ENCODE peak calls at places on chromosomes 4 and X, in seven cellular contexts. One of them, this sample, is unnamed.

GRCh38 chr4:76108467-76109181 is 34.1 kb downstream of the ART3 start:
- DNase-seq in heart right ventricle: no peak
- DNase-seq in CD4-positive, alpha-beta T cell: no peak
- DNase-seq in CD4-positive, CD25-positive, alpha-beta regulatory T cell: no peak
- DNase-seq in GM19239: no peak
- DNase-seq in ecto neural progenitor cell: no peak
- DNase-seq in Daoy: peak; percentile 6
- DNase-seq in this sample: no peak

GRCh38 chr4:183241322-183241640 is 78.8 kb downstream of the CLDN22 start:
- DNase-seq in ecto neural progenitor cell: no peak
- DNase-seq in Daoy: peak; percentile 10
- DNase-seq in GM19239: no peak
- DNase-seq in heart right ventricle: no peak
- DNase-seq in CD4-positive, alpha-beta T cell: no peak
- DNase-seq in CD4-positive, CD25-positive, alpha-beta regulatory T cell: no peak
- DNase-seq in this sample: no peak

GRCh38 chrX:51459125-51459524 is 37.3 kb downstream of the NUDT11 start:
- DNase-seq in GM19239: no peak
- DNase-seq in ecto neural progenitor cell: no peak
- DNase-seq in heart right ventricle: no peak
- DNase-seq in CD4-positive, CD25-positive, alpha-beta regulatory T cell: peak; percentile 9
- DNase-seq in CD4-positive, alpha-beta T cell: peak; percentile 1
- DNase-seq in Daoy: peak; percentile 25
- DNase-seq in this sample: no peak

GRCh38 chr4:656651-657337 is 17.3 kb downstream of the ATP5ME start:
- DNase-seq in ecto neural progenitor cell: no peak
- DNase-seq in CD4-positive, alpha-beta T cell: no peak
- DNase-seq in GM19239: no peak
- DNase-seq in Daoy: no peak
- DNase-seq in heart right ventricle: no peak
- DNase-seq in CD4-positive, CD25-positive, alpha-beta regulatory T cell: no peak
- DNase-seq in this sample: no peak

GRCh38 chr4:136002316-136002715 is 1530.0 kb downstream of the PCDH18 start:
- DNase-seq in GM19239: no peak
- DNase-seq in heart right ventricle: no peak
- DNase-seq in CD4-positive, alpha-beta T cell: no peak
- DNase-seq in CD4-positive, CD25-positive, alpha-beta regulatory T cell: no peak
- DNase-seq in Daoy: no peak
- DNase-seq in ecto neural progenitor cell: no peak
- DNase-seq in this sample: no peak

GRCh38 chr4:148287111-148287510 is 155.1 kb downstream of the NR3C2 start:
- DNase-seq in CD4-positive, CD25-positive, alpha-beta regulatory T cell: no peak
- DNase-seq in GM19239: no peak
- DNase-seq in heart right ventricle: no peak
- DNase-seq in ecto neural progenitor cell: no peak
- DNase-seq in CD4-positive, alpha-beta T cell: no peak
- DNase-seq in Daoy: no peak
- DNase-seq in this sample: no peak

GRCh38 chr4:38243385-38244053 is 283.3 kb downstream of the PTTG2 start:
- DNase-seq in CD4-positive, alpha-beta T cell: no peak
- DNase-seq in heart right ventricle: no peak
- DNase-seq in Daoy: no peak
- DNase-seq in ecto neural progenitor cell: no peak
- DNase-seq in CD4-positive, CD25-positive, alpha-beta regulatory T cell: no peak
- DNase-seq in GM19239: no peak
- DNase-seq in this sample: no peak

GRCh38 chrX:45435481-45435880 is 234.8 kb upstream of the DIPK2B start:
- DNase-seq in CD4-positive, CD25-positive, alpha-beta regulatory T cell: no peak
- DNase-seq in GM19239: no peak
- DNase-seq in Daoy: no peak
- DNase-seq in heart right ventricle: no peak
- DNase-seq in ecto neural progenitor cell: no peak
- DNase-seq in CD4-positive, alpha-beta T cell: no peak
- DNase-seq in this sample: no peak

GRCh38 chr4:36349904-36350554 is 68.6 kb downstream of the DTHD1 start:
- DNase-seq in CD4-positive, CD25-positive, alpha-beta regulatory T cell: no peak
- DNase-seq in heart right ventricle: no peak
- DNase-seq in Daoy: no peak
- DNase-seq in CD4-positive, alpha-beta T cell: no peak
- DNase-seq in GM19239: no peak
- DNase-seq in ecto neural progenitor cell: no peak
- DNase-seq in this sample: no peak

GRCh38 chrX:75746891-75747639 is 38.0 kb downstream of the MAGEE2 start:
- DNase-seq in heart right ventricle: peak; percentile 14
- DNase-seq in Daoy: no peak
- DNase-seq in CD4-positive, alpha-beta T cell: peak; percentile 9
- DNase-seq in CD4-positive, CD25-positive, alpha-beta regulatory T cell: peak; percentile 18
- DNase-seq in GM19239: peak; percentile 9
- DNase-seq in ecto neural progenitor cell: peak; percentile 46
- DNase-seq in this sample: peak; percentile 9

GRCh38 chr4:128521634-128522253 is 234.1 kb upstream of the PGRMC2 start:
- DNase-seq in Daoy: peak; percentile 33
- DNase-seq in CD4-positive, CD25-positive, alpha-beta regulatory T cell: no peak
- DNase-seq in heart right ventricle: no peak
- DNase-seq in CD4-positive, alpha-beta T cell: no peak
- DNase-seq in ecto neural progenitor cell: no peak
- DNase-seq in GM19239: no peak
- DNase-seq in this sample: no peak

GRCh38 chr4:99736846-99737245 is 79.2 kb upstream of the C4orf54 start:
- DNase-seq in CD4-positive, CD25-positive, alpha-beta regulatory T cell: no peak
- DNase-seq in CD4-positive, alpha-beta T cell: no peak
- DNase-seq in heart right ventricle: no peak
- DNase-seq in ecto neural progenitor cell: no peak
- DNase-seq in Daoy: no peak
- DNase-seq in GM19239: no peak
- DNase-seq in this sample: no peak

GRCh38 chrX:115939636-115940160 is 230.8 kb upstream of the AGTR2 start:
- DNase-seq in heart right ventricle: no peak
- DNase-seq in Daoy: no peak
- DNase-seq in CD4-positive, alpha-beta T cell: no peak
- DNase-seq in ecto neural progenitor cell: no peak
- DNase-seq in CD4-positive, CD25-positive, alpha-beta regulatory T cell: no peak
- DNase-seq in GM19239: no peak
- DNase-seq in this sample: no peak

GRCh38 chr4:15506464-15506863 is 36.8 kb downstream of the CC2D2A start:
- DNase-seq in ecto neural progenitor cell: no peak
- DNase-seq in heart right ventricle: no peak
- DNase-seq in CD4-positive, alpha-beta T cell: no peak
- DNase-seq in CD4-positive, CD25-positive, alpha-beta regulatory T cell: no peak
- DNase-seq in Daoy: peak; percentile 5
- DNase-seq in GM19239: no peak
- DNase-seq in this sample: no peak

GRCh38 chrX:97828454-97828853 is 944.7 kb downstream of the RPA4 start:
- DNase-seq in Daoy: no peak
- DNase-seq in CD4-positive, alpha-beta T cell: no peak
- DNase-seq in ecto neural progenitor cell: no peak
- DNase-seq in GM19239: no peak
- DNase-seq in CD4-positive, CD25-positive, alpha-beta regulatory T cell: no peak
- DNase-seq in heart right ventricle: no peak
- DNase-seq in this sample: no peak

GRCh38 chr4:153448003-153448731 is 18.0 kb upstream of the TMEM131L start:
- DNase-seq in ecto neural progenitor cell: no peak
- DNase-seq in CD4-positive, CD25-positive, alpha-beta regulatory T cell: no peak
- DNase-seq in CD4-positive, alpha-beta T cell: no peak
- DNase-seq in Daoy: peak; percentile 15
- DNase-seq in GM19239: no peak
- DNase-seq in heart right ventricle: no peak
- DNase-seq in this sample: no peak

GRCh38 chrX:153728095-153728494 is 3.4 kb downstream of the ABCD1 start:
- DNase-seq in CD4-positive, alpha-beta T cell: no peak
- DNase-seq in GM19239: no peak
- DNase-seq in CD4-positive, CD25-positive, alpha-beta regulatory T cell: no peak
- DNase-seq in ecto neural progenitor cell: no peak
- DNase-seq in heart right ventricle: no peak
- DNase-seq in Daoy: no peak
- DNase-seq in this sample: no peak

GRCh38 chrX:9466115-9466495 is 1.2 kb downstream of the TBL1X start:
- DNase-seq in CD4-positive, CD25-positive, alpha-beta regulatory T cell: peak; percentile 21
- DNase-seq in GM19239: no peak
- DNase-seq in ecto neural progenitor cell: peak; percentile 55
- DNase-seq in CD4-positive, alpha-beta T cell: no peak
- DNase-seq in Daoy: peak; percentile 32
- DNase-seq in heart right ventricle: peak; percentile 42
- DNase-seq in this sample: no peak

GRCh38 chrX:40253770-40254169 is 156.0 kb upstream of the BCOR start:
- DNase-seq in CD4-positive, alpha-beta T cell: no peak
- DNase-seq in heart right ventricle: no peak
- DNase-seq in ecto neural progenitor cell: no peak
- DNase-seq in CD4-positive, CD25-positive, alpha-beta regulatory T cell: no peak
- DNase-seq in GM19239: no peak
- DNase-seq in Daoy: no peak
- DNase-seq in this sample: no peak

GRCh38 chrX:139965421-139965820 is at the start of gene CXorf66:
- DNase-seq in Daoy: no peak
- DNase-seq in GM19239: no peak
- DNase-seq in heart right ventricle: no peak
- DNase-seq in CD4-positive, CD25-positive, alpha-beta regulatory T cell: no peak
- DNase-seq in CD4-positive, alpha-beta T cell: no peak
- DNase-seq in ecto neural progenitor cell: no peak
- DNase-seq in this sample: no peak

GRCh38 chr4:141169391-141169790 is 36.1 kb upstream of the RNF150 start:
- DNase-seq in heart right ventricle: no peak
- DNase-seq in GM19239: no peak
- DNase-seq in Daoy: no peak
- DNase-seq in CD4-positive, alpha-beta T cell: no peak
- DNase-seq in CD4-positive, CD25-positive, alpha-beta regulatory T cell: no peak
- DNase-seq in ecto neural progenitor cell: no peak
- DNase-seq in this sample: no peak

GRCh38 chr4:52202931-52203330 is 151.8 kb downstream of the SPATA18 start:
- DNase-seq in ecto neural progenitor cell: no peak
- DNase-seq in Daoy: no peak
- DNase-seq in heart right ventricle: no peak
- DNase-seq in CD4-positive, CD25-positive, alpha-beta regulatory T cell: no peak
- DNase-seq in GM19239: no peak
- DNase-seq in CD4-positive, alpha-beta T cell: no peak
- DNase-seq in this sample: no peak

GRCh38 chr4:152109585-152110509 is 349.0 kb upstream of the GATB start:
- DNase-seq in heart right ventricle: no peak
- DNase-seq in CD4-positive, alpha-beta T cell: no peak
- DNase-seq in Daoy: no peak
- DNase-seq in CD4-positive, CD25-positive, alpha-beta regulatory T cell: no peak
- DNase-seq in ecto neural progenitor cell: peak; percentile 36
- DNase-seq in GM19239: no peak
- DNase-seq in this sample: no peak

GRCh38 chrX:9646471-9647038 is 119.1 kb downstream of the GPR143 start:
- DNase-seq in GM19239: no peak
- DNase-seq in ecto neural progenitor cell: no peak
- DNase-seq in heart right ventricle: no peak
- DNase-seq in CD4-positive, alpha-beta T cell: no peak
- DNase-seq in CD4-positive, CD25-positive, alpha-beta regulatory T cell: no peak
- DNase-seq in Daoy: no peak
- DNase-seq in this sample: no peak

GRCh38 chrX:13283512-13283911 is 36.3 kb downstream of the ATXN3L start:
- DNase-seq in CD4-positive, CD25-positive, alpha-beta regulatory T cell: no peak
- DNase-seq in CD4-positive, alpha-beta T cell: no peak
- DNase-seq in heart right ventricle: no peak
- DNase-seq in ecto neural progenitor cell: no peak
- DNase-seq in GM19239: no peak
- DNase-seq in Daoy: no peak
- DNase-seq in this sample: no peak

GRCh38 chr4:25919676-25920075 is 5.7 kb downstream of the SMIM20 start:
- DNase-seq in GM19239: no peak
- DNase-seq in heart right ventricle: no peak
- DNase-seq in ecto neural progenitor cell: no peak
- DNase-seq in Daoy: no peak
- DNase-seq in CD4-positive, alpha-beta T cell: no peak
- DNase-seq in CD4-positive, CD25-positive, alpha-beta regulatory T cell: no peak
- DNase-seq in this sample: no peak